ENCODE peak calls at places on chromosomes 12 and 14, in six cellular contexts. Q is mesothelial cell of epicardium; K is CD4-positive, alpha-beta T cell; G is bronchial epithelial cell; F is AG09319; W is nephron progenitor cell. U is an unnamed sample.

GRCh38 chr12:42960087-42960527 is 370.6 kb upstream of the PRICKLE1 start:
- DNase-seq in Q (no peak), K (no peak), G (peak; percentile 91), F (no peak), W (no peak), U (peak; percentile 82)

GRCh38 chr12:47808049-47808448 is 11.7 kb downstream of the HDAC7 start:
- DNase-seq in Q (no peak), K (peak; percentile 64), G (no peak), F (no peak), W (no peak), U (no peak)

GRCh38 chr12:47896633-47897032 is 8.2 kb downstream of the VDR start:
- DNase-seq in Q (no peak), K (no peak), G (peak; percentile 84), F (no peak), W (no peak), U (peak; percentile 97)

GRCh38 chr12:61546296-61546695 is 713.9 kb upstream of the USP15 start:
- DNase-seq in Q (no peak), K (no peak), G (peak; percentile 77), F (no peak), W (no peak), U (no peak)

GRCh38 chr12:18798445-18799139 is 60.7 kb downstream of the CAPZA3 start:
- DNase-seq in Q (no peak), K (no peak), G (no peak), F (no peak), W (no peak), U (no peak)

GRCh38 chr12:98478606-98479005 is 36.8 kb upstream of the TMPO start:
- DNase-seq in Q (no peak), K (no peak), G (peak; percentile 72), F (no peak), W (no peak), U (no peak)

GRCh38 chr12:104049278-104050257 is at the start of gene GLT8D2:
- DNase-seq in Q (peak; percentile 71), K (no peak), G (peak; percentile 49), F (peak; percentile 83), W (peak; percentile 77), U (peak; percentile 52)

GRCh38 chr12:11648514-11649412 is 711 bp upstream of the ETV6 start:
- DNase-seq in Q (peak; percentile 73), K (peak; percentile 28), G (peak; percentile 78), F (no peak), W (peak; percentile 81), U (peak; percentile 91)

GRCh38 chr12:6225630-6226001 is 25.4 kb downstream of the CD9 start:
- DNase-seq in Q (no peak), K (no peak), G (peak; percentile 62), F (no peak), W (no peak), U (no peak)

GRCh38 chr12:12451063-12451462 is 94.2 kb downstream of the BORCS5 start:
- DNase-seq in Q (no peak), K (no peak), G (no peak), F (no peak), W (no peak), U (no peak)

GRCh38 chr12:116009805-116010204 is 267.7 kb downstream of the MED13L start:
- DNase-seq in Q (no peak), K (no peak), G (no peak), F (no peak), W (no peak), U (peak; percentile 2)
- TF ChIP-seq CTCF in Q (peak; percentile 50), K (no peak), G (peak; percentile 29), F (peak; percentile 6), W (peak; percentile 24), U (peak; percentile 38)

GRCh38 chr14:35229495-35230089 is 62.6 kb upstream of the PSMA6 start:
- DNase-seq in Q (no peak), K (no peak), G (peak; percentile 38), F (no peak), W (no peak), U (peak; percentile 24)
- TF ChIP-seq CTCF in Q (no peak), K (peak; percentile 64), G (peak; percentile 22), F (no peak), W (no peak), U (peak; percentile 34)

GRCh38 chr12:48993787-48994186 is 5.4 kb downstream of the DDN start:
- DNase-seq in Q (no peak), K (no peak), G (peak; percentile 73), F (no peak), W (no peak), U (no peak)

GRCh38 chr12:48995061-48995879 is 3.9 kb downstream of the DDN start:
- DNase-seq in Q (peak; percentile 87), K (no peak), G (peak; percentile 59), F (no peak), W (peak; percentile 88), U (peak; percentile 80)

GRCh38 chr12:48994224-48995060 is 4.7 kb downstream of the DDN start:
- DNase-seq in Q (no peak), K (no peak), G (no peak), F (no peak), W (no peak), U (no peak)

GRCh38 chr12:48988030-48988649 is 10.0 kb downstream of the WNT1 start:
- DNase-seq in Q (peak; percentile 73), K (peak; percentile 71), G (peak; percentile 32), F (no peak), W (peak; percentile 90), U (peak; percentile 60)

GRCh38 chr12:48991247-48992050 is 7.7 kb downstream of the DDN start:
- DNase-seq in Q (no peak), K (no peak), G (no peak), F (no peak), W (no peak), U (no peak)
- TF ChIP-seq CTCF in Q (no peak), K (no peak), G (no peak), F (no peak), W (no peak), U (no peak)

GRCh38 chr12:78119351-78119918 is 288.7 kb downstream of the NAV3 start:
- DNase-seq in Q (no peak), K (no peak), G (peak; percentile 16), F (no peak), W (no peak), U (no peak)

GRCh38 chr12:78118486-78118885 is 287.8 kb downstream of the NAV3 start:
- DNase-seq in Q (no peak), K (no peak), G (no peak), F (no peak), W (no peak), U (no peak)

GRCh38 chr12:78121969-78122610 is 291.4 kb downstream of the NAV3 start:
- DNase-seq in Q (no peak), K (no peak), G (no peak), F (no peak), W (no peak), U (no peak)

GRCh38 chr12:78118036-78118435 is 287.3 kb downstream of the NAV3 start:
- DNase-seq in Q (no peak), K (no peak), G (no peak), F (no peak), W (no peak), U (no peak)

DNA sequence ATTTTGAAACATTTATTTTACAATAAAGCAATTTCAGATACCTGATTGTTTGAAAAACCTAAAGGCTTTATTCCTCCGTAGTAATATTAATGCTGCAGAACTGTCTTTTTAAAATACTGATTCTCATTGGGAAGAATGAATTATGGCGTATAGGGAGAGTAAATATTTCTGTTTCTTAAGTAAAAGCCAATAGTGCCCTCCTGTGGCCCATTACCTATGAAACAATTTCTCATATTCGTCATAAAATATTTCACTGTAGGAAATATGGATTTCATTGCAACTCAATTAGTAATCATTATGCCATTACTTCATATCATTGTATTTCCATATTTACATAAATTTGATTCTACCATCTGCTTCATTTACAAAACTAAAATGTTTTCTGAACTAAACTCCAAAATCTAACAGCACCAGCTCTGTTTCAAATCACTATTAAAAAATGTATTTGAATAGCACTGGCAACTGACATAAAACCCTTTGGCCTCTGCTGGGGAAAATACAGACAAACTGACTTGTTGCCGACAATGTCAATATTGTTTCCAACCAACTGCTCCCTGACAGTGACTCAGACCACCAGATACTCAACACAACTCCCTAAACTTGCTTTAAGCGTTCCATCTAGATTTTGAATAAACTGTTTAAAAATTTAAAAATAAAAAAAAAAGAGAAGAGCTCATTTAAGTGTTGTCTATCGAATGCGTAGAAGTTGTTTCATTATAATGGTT is 290.3 kb downstream of the NAV3 start:
- DNase-seq in Q (no peak), K (no peak), G (peak; percentile 56), F (peak; percentile 20), W (no peak), U (peak; percentile 51)
- TF ChIP-seq CTCF in Q (no peak), K (no peak), G (peak; percentile 13), F (peak; percentile 29), W (no peak), U (peak; percentile 47)

DNA sequence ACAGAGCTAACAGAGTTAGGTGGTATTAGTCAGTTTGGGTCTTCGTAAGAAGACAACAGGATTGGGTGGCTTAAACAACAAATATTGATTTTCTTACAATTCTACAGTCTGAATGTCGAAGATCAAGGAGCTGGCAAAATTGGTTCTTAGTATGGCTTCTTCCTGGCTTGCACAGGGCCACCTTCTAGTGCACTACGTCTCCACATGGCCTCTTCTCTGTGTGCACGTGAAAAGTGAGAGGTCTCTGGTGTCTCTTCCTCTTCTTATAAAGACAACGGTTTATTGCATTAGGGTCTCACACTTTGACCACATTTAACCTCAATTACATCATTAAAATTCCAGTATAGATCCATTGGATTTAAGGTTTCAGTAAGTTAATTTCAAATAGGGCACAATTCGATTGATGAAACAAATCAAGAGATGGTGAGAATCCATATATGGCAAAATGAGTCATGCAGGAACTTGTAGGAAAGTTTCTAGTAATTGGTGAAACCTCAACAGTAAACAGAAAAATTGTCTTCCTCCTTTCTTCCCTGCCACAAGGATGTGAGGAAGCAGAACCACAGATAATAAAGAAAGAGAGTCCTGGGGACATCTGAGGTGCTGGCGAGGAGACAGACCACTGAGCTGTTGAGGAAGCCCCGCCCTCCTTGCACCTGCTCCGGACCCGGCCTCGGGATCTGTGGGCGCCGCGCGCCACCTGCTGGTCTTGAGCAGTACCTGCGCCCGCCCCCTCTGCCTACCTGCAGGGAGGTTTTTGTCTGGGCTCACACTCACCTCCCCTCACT is 846.7 kb downstream of the TMEM121 start:
- DNase-seq in Q (no peak), K (peak; percentile 71), G (no peak), F (no peak), W (no peak), U (peak; percentile 59)
- TF ChIP-seq CTCF in Q (peak; percentile 23), K (peak; percentile 96), G (peak; percentile 34), F (no peak), W (no peak), U (peak; percentile 86)

GRCh38 chr14:76867536-76868452 is 41.6 kb downstream of the LRRC74A start:
- DNase-seq in Q (no peak), K (peak; percentile 44), G (no peak), F (no peak), W (peak; percentile 29), U (no peak)

GRCh38 chr14:76868453-76869170 is 42.4 kb downstream of the LRRC74A start:
- DNase-seq in Q (no peak), K (no peak), G (no peak), F (no peak), W (no peak), U (no peak)

GRCh38 chr14:76872796-76873432 is 46.7 kb downstream of the LRRC74A start:
- DNase-seq in Q (peak; percentile 80), K (peak; percentile 61), G (peak; percentile 19), F (no peak), W (peak; percentile 79), U (peak; percentile 63)

GRCh38 chr14:76866469-76866868 is 40.3 kb downstream of the LRRC74A start:
- DNase-seq in Q (no peak), K (no peak), G (no peak), F (no peak), W (no peak), U (no peak)

GRCh38 chr14:76870146-76870545 is 43.9 kb downstream of the LRRC74A start:
- DNase-seq in Q (no peak), K (no peak), G (no peak), F (no peak), W (peak; percentile 39), U (peak; percentile 14)
- TF ChIP-seq CTCF in Q (peak; percentile 26), K (no peak), G (no peak), F (no peak), W (peak; percentile 40), U (no peak)

U was measured in MCF 10A.